ENCODE peak calls at places on chromosomes 1 and 21, in four cellular contexts. G is SK-N-SH, L is K562, U is HepG2. Q is an unnamed sample.

GRCh38 chr1:183633676-183634343 is 1.8 kb downstream of the ARPC5 start:
- DNase-seq in G (peak), L (no peak), U (peak), Q (no peak)

GRCh38 chr1:236523704-236524141 is at the start of gene LGALS8:
- DNase-seq in G (peak), L (peak), U (peak), Q (peak)

GRCh38 chr1:44025816-44026215 is 5.4 kb downstream of the SLC6A9 start:
- DNase-seq in G (no peak), L (no peak), U (no peak), Q (no peak)

GRCh38 chr1:226785805-226786204 is 46.7 kb upstream of the ITPKB start:
- DNase-seq in G (no peak), L (no peak), U (no peak), Q (no peak)

GRCh38 chr1:11616766-11617165 is 37.5 kb downstream of the FBXO2 start:
- DNase-seq in G (no peak), L (no peak), U (no peak), Q (no peak)

GRCh38 chr1:91221017-91221416 is 183.6 kb downstream of the HFM1 start:
- DNase-seq in G (no peak), L (no peak), U (no peak), Q (no peak)

GRCh38 chr1:57017201-57017600 is 51.4 kb upstream of the C8B start:
- DNase-seq in G (no peak), L (no peak), U (peak), Q (no peak)

GRCh38 chr1:205313681-205314308 is 7.8 kb downstream of the NUAK2 start:
- DNase-seq in G (no peak), L (no peak), U (no peak), Q (peak)

GRCh38 chr1:236575523-236575922 is 28.8 kb downstream of the HEATR1 start:
- DNase-seq in G (no peak), L (no peak), U (no peak), Q (no peak)

GRCh38 chr1:64396817-64397216 is 73.1 kb upstream of the CACHD1 start:
- DNase-seq in G (no peak), L (no peak), U (no peak), Q (peak)

GRCh38 chr1:160357286-160358002 is 9.4 kb upstream of the NHLH1 start:
- DNase-seq in G (no peak), L (no peak), U (no peak), Q (no peak)

GRCh38 chr1:213733708-213734107 is 254.1 kb upstream of the PROX1 start:
- DNase-seq in G (no peak), L (no peak), U (peak), Q (no peak)

GRCh38 chr1:6348511-6349191 is 44.9 kb downstream of the ACOT7 start:
- DNase-seq in G (no peak), L (no peak), U (no peak), Q (no peak)

GRCh38 chr1:196344462-196344861 is 263.8 kb downstream of the KCNT2 start:
- DNase-seq in G (no peak), L (no peak), U (no peak), Q (no peak)

GRCh38 chr1:86741947-86742572 is 37.7 kb downstream of the SH3GLB1 start:
- DNase-seq in G (peak), L (peak), U (peak), Q (no peak)

GRCh38 chr1:218165687-218166088 is 119.4 kb upstream of the RRP15 start:
- DNase-seq in G (no peak), L (no peak), U (no peak), Q (no peak)

GRCh38 chr21:25489673-25490072 is 117.6 kb downstream of the MRPL39 start:
- DNase-seq in G (no peak), L (no peak), U (no peak), Q (no peak)

GRCh38 chr1:56645663-56646330 is 683 bp downstream of the PRKAA2 start:
- DNase-seq in G (peak), L (no peak), U (peak), Q (peak)

GRCh38 chr21:32597205-32597604 is 11.9 kb upstream of the TCP10L start:
- DNase-seq in G (no peak), L (no peak), U (peak), Q (no peak)

GRCh38 chr1:29196863-29197589 is 15.3 kb upstream of the SRSF4 start:
- DNase-seq in G (no peak), L (no peak), U (no peak), Q (no peak)

GRCh38 chr1:29197993-29198392 is 16.3 kb upstream of the SRSF4 start:
- DNase-seq in G (no peak), L (no peak), U (no peak), Q (no peak)

GRCh38 chr1:29193879-29194455 is 12.3 kb upstream of the SRSF4 start:
- DNase-seq in G (no peak), L (no peak), U (no peak), Q (no peak)

GRCh38 chr1:29197590-29197924 is 15.9 kb upstream of the SRSF4 start:
- DNase-seq in G (peak), L (peak), U (peak), Q (peak)

DNA sequence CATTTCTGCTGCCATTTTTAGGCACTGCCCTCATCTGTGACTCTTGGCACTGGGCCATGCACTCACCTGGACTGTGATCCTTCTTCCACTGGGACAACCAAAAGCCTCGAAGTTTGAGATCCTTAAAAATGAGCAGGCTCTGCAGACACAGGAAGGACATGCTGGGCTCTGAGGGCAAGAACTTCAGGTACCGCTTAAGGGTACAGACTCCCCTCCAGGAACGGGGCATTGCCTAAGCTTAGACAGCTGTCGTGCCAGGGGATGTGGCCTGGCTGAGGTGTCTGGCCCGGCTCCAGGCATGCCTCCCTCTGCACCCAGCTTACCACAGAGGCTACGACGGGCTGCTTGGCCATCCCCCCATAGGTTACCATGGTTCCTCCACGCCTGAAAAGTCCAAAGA is 14.2 kb upstream of the SRSF4 start:
- DNase-seq in G (no peak), L (no peak), U (no peak), Q (no peak)
- TF ChIP-seq FOXJ3 in G (no peak), L (no peak), U (no peak), Q (no peak)

DNA sequence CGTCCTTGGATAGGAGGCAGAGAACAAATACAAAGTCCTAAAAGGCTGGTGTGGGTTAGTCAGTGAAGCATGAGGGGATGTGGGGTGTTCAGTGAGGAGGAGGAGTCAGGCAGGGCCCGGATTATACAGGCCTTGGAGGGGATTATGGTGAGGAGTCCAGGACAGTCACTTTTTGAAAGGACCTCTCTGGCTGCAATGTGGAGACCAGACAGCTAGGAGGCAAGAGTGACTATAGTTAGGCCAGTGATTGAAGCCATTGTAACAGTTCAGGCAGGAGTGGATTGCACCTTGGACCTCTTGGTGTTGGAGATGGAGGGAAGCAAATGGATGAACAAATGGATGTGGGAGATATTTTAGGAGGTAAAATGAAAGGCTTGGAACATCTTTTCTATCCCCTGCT is 115.8 kb downstream of the C1orf94 start:
- DNase-seq in G (no peak), L (no peak), U (no peak), Q (no peak)
- TF ChIP-seq FOXJ3 in G (no peak), L (no peak), U (no peak), Q (no peak)

GRCh38 chr1:47483651-47484050 is 45.8 kb downstream of the FOXD2 start:
- DNase-seq in G (no peak), L (no peak), U (no peak), Q (no peak)

GRCh38 chr1:47481936-47482335 is 44.1 kb downstream of the FOXD2 start:
- DNase-seq in G (no peak), L (no peak), U (no peak), Q (no peak)

GRCh38 chr1:47485817-47486216 is 48.0 kb downstream of the FOXD2 start:
- DNase-seq in G (no peak), L (no peak), U (no peak), Q (no peak)

GRCh38 chr1:47479664-47480063 is 41.8 kb downstream of the FOXD2 start:
- DNase-seq in G (no peak), L (no peak), U (no peak), Q (no peak)

DNA sequence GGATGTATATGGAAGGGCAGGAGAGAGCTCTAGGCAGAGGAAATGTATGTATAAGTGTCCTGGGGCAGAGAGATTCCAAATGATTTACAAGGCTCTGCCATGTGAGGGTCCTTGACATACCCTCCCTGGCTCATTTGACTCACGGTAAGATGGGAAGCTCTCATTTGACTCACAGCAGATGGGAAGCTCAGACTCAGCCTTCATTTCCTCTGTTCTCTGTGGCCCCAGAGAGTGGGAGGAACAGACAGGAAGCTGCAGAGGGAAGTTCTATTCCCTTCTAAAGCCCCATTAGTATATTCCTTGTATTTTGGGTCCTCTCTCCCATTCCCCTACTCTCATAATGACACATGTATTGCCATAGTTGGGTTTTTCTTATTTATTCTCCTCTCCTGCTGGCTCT is 44.9 kb downstream of the FOXD2 start:
- DNase-seq in G (no peak), L (no peak), U (no peak), Q (no peak)
- TF ChIP-seq FOXJ3 in G (no peak), L (no peak), U (no peak), Q (no peak)

GRCh38 chr1:46469846-46470245 is 19.8 kb upstream of the DMBX1 start:
- DNase-seq in G (no peak), L (no peak), U (no peak), Q (no peak)

GRCh38 chr1:46464013-46464548 is 25.6 kb upstream of the DMBX1 start:
- DNase-seq in G (no peak), L (no peak), U (no peak), Q (no peak)

GRCh38 chr1:46467183-46467504 is 22.5 kb upstream of the DMBX1 start:
- DNase-seq in G (no peak), L (no peak), U (no peak), Q (no peak)

GRCh38 chr1:46465981-46466476 is 23.6 kb upstream of the DMBX1 start:
- DNase-seq in G (no peak), L (no peak), U (no peak), Q (no peak)

GRCh38 chr1:46466477-46467182 is 23.0 kb upstream of the DMBX1 start:
- DNase-seq in G (peak), L (peak), U (no peak), Q (peak)
- TF ChIP-seq FOXJ3 in G (no peak), L (no peak), U (no peak), Q (no peak)

DNA sequence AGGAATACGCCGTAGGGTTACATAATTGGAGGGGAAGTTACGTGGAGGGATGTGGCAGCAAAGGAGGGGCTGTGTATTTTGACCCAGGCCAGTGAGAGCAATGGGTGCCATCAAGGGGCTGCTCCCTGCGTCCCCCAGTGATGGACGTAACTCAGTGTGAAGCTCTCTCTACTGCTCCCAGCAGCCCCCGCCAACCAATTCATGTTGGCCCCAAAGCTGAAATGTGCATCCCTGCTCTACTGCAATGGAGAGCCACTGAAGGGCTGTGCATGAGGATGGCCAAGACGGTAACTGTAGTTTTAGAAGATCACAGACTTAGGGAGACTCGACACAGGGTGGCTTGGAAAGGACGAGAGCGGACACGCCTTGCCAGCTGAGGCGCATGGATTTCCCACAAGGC is 38.3 kb downstream of the PGBD5 start:
- DNase-seq in G (no peak), L (no peak), U (no peak), Q (no peak)
- TF ChIP-seq FOXJ3 in G (no peak), L (no peak), U (no peak), Q (no peak)

DNA sequence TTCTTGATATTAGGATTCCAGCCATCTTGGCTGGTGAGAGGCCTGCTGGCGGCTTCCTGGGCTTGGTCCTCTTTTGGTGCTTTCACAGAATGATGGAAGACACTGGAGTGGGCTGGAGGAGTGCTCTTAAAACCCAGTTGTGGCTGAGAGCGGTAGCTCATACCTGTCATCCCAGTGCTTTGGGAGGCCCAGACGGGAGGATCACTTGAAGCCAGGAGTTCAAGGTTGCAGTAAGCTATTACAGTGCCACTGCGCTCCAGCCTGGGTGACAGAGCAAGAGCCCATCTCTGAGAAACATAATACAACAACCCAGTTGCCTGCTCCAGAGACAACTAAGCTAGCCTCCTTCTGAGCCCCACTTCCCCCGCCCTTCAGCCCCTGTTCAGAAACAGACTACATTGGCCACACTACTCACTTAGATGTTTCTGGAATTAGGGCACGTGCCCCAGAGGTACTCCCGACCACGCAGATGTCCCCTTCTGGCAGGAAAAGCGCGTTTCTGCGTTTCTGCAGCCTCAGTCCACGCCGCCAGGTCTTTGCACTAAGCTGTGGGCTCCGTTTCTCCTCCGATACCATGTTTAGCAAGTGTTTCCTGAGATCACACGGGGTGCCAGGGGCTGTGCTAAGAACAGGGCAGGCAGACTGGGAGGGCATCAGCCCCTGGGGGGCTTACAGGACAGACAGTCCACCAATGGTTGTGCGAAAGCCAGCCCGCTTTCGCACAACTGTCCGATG is 2.4 kb downstream of the PIK3CD start:
- DNase-seq in G (no peak), L (no peak), U (no peak), Q (no peak)
- TF ChIP-seq FOXJ3 in G (no peak), L (no peak), U (no peak), Q (no peak)

GRCh38 chr1:54987830-54988705 is 7.6 kb downstream of the TMEM61 start:
- DNase-seq in G (peak), L (no peak), U (no peak), Q (no peak)
- TF ChIP-seq FOXJ3 in G (no peak), L (no peak), U (no peak), Q (no peak)

GRCh38 chr1:229340496-229340895 is 2.4 kb downstream of the CCSAP start:
- DNase-seq in G (no peak), L (no peak), U (no peak), Q (no peak)

GRCh38 chr1:229344139-229344538 is 1.3 kb upstream of the CCSAP start:
- DNase-seq in G (no peak), L (no peak), U (no peak), Q (no peak)

GRCh38 chr1:229342902-229343587 is at the start of gene CCSAP:
- DNase-seq in G (no peak), L (no peak), U (peak), Q (peak)

GRCh38 chr1:229342305-229342901 is 444 bp downstream of the CCSAP start:
- DNase-seq in G (peak), L (peak), U (peak), Q (peak)

GRCh38 chr1:229341811-229342304 is 989 bp downstream of the CCSAP start:
- DNase-seq in G (no peak), L (peak), U (no peak), Q (no peak)
- TF ChIP-seq FOXJ3 in G (no peak), L (no peak), U (no peak), Q (no peak)

GRCh38 chr1:200897188-200897710 is 2.5 kb downstream of the INAVA start:
- DNase-seq in G (no peak), L (no peak), U (no peak), Q (no peak)

GRCh38 chr1:200894712-200895447 is at the start of gene INAVA:
- DNase-seq in G (no peak), L (no peak), U (no peak), Q (no peak)

GRCh38 chr1:200895801-200896570 is 1.3 kb downstream of the INAVA start:
- DNase-seq in G (no peak), L (no peak), U (peak), Q (no peak)

GRCh38 chr1:200895448-200895799 is 724 bp downstream of the INAVA start:
- DNase-seq in G (no peak), L (no peak), U (no peak), Q (no peak)

DNA sequence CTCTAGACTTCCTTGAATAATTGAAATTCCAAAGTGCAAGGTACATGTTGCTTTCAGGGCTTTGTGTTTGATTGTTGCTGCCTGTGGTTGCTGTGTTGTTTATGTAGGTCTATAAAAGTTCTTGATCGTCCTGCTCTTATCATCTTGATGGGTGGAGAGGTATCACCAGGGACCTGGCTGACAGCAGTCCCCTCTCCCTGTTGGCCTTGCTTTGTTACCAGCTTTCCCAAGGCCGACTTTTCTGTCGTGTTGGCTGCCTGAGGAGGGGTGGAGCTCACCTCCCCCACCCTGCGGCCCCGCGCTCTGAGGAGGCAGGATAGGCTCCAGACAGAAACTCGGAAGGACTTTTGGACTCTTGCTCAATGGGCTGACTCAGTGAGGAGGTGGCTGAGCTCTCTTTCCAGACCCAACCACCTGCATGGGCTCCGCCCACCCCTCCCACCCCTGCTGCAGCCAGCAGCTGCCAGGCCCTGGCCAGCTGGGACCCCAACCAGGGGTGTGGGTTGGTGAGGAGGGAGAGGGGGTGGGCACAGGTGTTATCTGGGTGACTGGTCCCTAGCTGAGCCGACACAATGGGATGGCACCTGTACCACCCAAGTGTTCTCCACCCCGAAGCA is 2.0 kb downstream of the INAVA start:
- DNase-seq in G (no peak), L (no peak), U (peak), Q (no peak)
- TF ChIP-seq FOXJ3 in G (no peak), L (no peak), U (peak), Q (no peak)